ENCODE peak calls at places on chromosomes 5 and 9, in six cellular contexts. U, H, Z, C, E and K are unnamed samples. For H3K9me3, the result is how much of the 10 kb centered on the place peaks cover.

GRCh38 chr9:134360180-134360759 is 34.0 kb downstream of the RXRA start:
- DNase-seq in U (no peak), H (no peak), Z (no peak), C (no peak), E (no peak), K (no peak)

GRCh38 chr9:98074119-98074990 is 17.8 kb downstream of the NANS start:
- DNase-seq in U (peak), H (no peak), Z (no peak), C (peak), E (no peak), K (peak)

GRCh38 chr9:126309427-126310179 is 17.0 kb upstream of the MVB12B start:
- DNase-seq in U (no peak), H (no peak), Z (no peak), C (no peak), E (no peak), K (no peak)

GRCh38 chr5:149942199-149942598 is 2.4 kb downstream of the PDE6A start:
- DNase-seq in U (no peak), H (no peak), Z (no peak), C (no peak), E (no peak), K (no peak)

GRCh38 chr5:122532035-122532434 is 220.0 kb downstream of the SNCAIP start:
- DNase-seq in U (no peak), H (no peak), Z (no peak), C (no peak), E (no peak), K (no peak)

GRCh38 chr5:10501554-10502075 is 59.9 kb downstream of the ROPN1L start:
- DNase-seq in U (no peak), H (no peak), Z (no peak), C (no peak), E (no peak), K (no peak)

GRCh38 chr5:172010278-172010677 is 3.8 kb upstream of the FBXW11 start:
- DNase-seq in U (no peak), H (no peak), Z (no peak), C (no peak), E (no peak), K (peak)

GRCh38 chr9:71965403-71965802 is 54.0 kb downstream of the C9orf85 start:
- DNase-seq in U (no peak), H (no peak), Z (no peak), C (no peak), E (no peak), K (no peak)

GRCh38 chr5:120621339-120621738 is 157.2 kb downstream of the PRR16 start:
- DNase-seq in U (no peak), H (no peak), Z (no peak), C (no peak), E (no peak), K (no peak)

GRCh38 chr9:134688231-134688630 is 46.6 kb downstream of the COL5A1 start:
- DNase-seq in U (no peak), H (no peak), Z (peak), C (no peak), E (no peak), K (no peak)

GRCh38 chr9:138025908-138026307 is 148.3 kb downstream of the CACNA1B start:
- DNase-seq in U (peak), H (no peak), Z (no peak), C (peak), E (no peak), K (no peak)

GRCh38 chr5:126673477-126673876 is 72.7 kb downstream of the PHAX start:
- DNase-seq in U (no peak), H (no peak), Z (no peak), C (no peak), E (no peak), K (no peak)

GRCh38 chr5:95822408-95823240 is at the start of gene GLRX:
- DNase-seq in U (peak), H (peak), Z (peak), C (peak), E (peak), K (peak)

GRCh38 chr5:3957658-3958057 is 362.0 kb downstream of the IRX1 start:
- DNase-seq in U (no peak), H (no peak), Z (no peak), C (no peak), E (no peak), K (no peak)

GRCh38 chr5:112004867-112005532 is 248.0 kb upstream of the NREP start:
- DNase-seq in U (no peak), H (no peak), Z (no peak), C (no peak), E (no peak), K (no peak)

GRCh38 chr9:120926397-120926928 is at the start of gene TRAF1:
- DNase-seq in U (no peak), H (no peak), Z (peak), C (no peak), E (no peak), K (no peak)
- TF ChIP-seq POLR2A in U (no peak), H (no peak), Z (no peak), C (no peak), E (no peak), K (no peak)

GRCh38 chr5:179120951-179121666 is 60.9 kb downstream of the ZNF354C start:
- DNase-seq in U (no peak), H (no peak), Z (no peak), C (peak), E (peak), K (peak)
- H3K9me3 ChIP-seq in U (under half), H (under half), Z (under half), C (under half), E (under half), K (under half)

DNA sequence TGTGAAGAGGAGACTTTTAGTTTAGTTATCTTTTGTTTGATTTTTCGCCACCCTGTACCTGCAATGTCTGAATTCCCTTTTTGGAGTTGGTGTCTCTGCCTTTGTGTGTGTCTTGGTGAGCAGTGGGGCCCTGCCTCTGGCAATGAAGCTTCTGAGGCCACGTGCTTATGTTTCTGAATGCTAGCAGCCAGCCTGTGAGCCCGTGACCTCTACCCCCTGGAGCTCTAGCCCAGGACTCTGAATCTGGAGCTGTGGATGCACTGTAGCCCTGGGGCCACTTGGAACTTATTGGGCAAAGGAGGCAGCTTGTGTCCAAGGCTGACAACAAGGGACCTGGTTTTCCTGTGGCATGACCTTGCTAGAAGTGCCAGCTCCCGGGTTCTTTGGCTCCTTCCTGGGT is 19.4 kb downstream of the ENTREP1 start:
- DNase-seq in U (no peak), H (no peak), Z (no peak), C (no peak), E (no peak), K (no peak)
- H3K27ac ChIP-seq in U (no peak), H (no peak), Z (no peak), C (no peak), E (no peak), K (no peak)

GRCh38 chr5:134906811-134907210 is 1.9 kb downstream of the PCBD2 start:
- DNase-seq in U (no peak), H (peak), Z (no peak), C (no peak), E (no peak), K (no peak)

GRCh38 chr5:134902071-134902801 is 2.7 kb upstream of the PCBD2 start:
- DNase-seq in U (no peak), H (no peak), Z (no peak), C (no peak), E (no peak), K (no peak)

GRCh38 chr5:134905246-134905996 is 490 bp downstream of the PCBD2 start:
- DNase-seq in U (peak), H (peak), Z (peak), C (peak), E (peak), K (peak)

GRCh38 chr5:134904621-134905245 is at the start of gene PCBD2:
- DNase-seq in U (peak), H (peak), Z (peak), C (peak), E (peak), K (peak)
- TF ChIP-seq POLR2A in U (peak), H (peak), Z (no peak), C (peak), E (peak), K (no peak)

DNA sequence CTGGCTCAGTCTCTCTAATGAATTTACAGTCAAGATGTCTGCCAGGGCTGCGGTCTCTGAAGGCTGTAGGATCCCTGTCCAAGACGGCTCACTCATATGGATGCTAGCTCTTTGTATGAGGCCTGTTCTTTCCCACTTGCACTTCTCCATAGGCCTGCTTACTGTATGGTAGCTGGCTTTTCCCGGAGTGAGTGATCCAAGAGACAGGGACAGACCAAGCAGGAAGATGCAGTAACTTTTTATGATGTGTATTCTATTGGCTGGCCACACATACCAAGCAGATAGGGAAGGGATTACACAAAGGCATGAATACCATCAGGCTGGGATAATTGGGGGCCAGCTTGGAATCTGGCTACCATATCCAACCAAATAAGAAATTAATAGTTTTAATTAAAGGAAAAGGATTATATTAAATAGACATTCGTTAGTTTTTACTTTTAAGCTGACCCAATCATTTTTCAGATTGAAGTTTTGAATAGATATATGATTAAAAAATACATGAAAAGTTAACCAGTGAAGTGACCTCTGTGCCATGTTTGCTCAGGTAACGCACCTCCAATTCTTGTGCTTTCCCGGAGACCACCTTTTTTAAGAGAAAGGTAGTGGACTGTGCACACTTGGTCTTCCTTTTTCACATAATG is 20.6 kb downstream of the NSD1 start:
- DNase-seq in U (no peak), H (no peak), Z (no peak), C (no peak), E (no peak), K (no peak)
- H3K9me3 ChIP-seq in U (under half), H (under half), Z (under half), C (under half), E (under half), K (under half)

GRCh38 chr5:159339451-159339850 is 9.2 kb upstream of the IL12B start:
- DNase-seq in U (no peak), H (no peak), Z (no peak), C (no peak), E (no peak), K (no peak)

GRCh38 chr5:159338143-159338542 is 7.9 kb upstream of the IL12B start:
- DNase-seq in U (no peak), H (no peak), Z (no peak), C (no peak), E (no peak), K (no peak)

GRCh38 chr5:159340511-159340910 is 10.2 kb upstream of the IL12B start:
- DNase-seq in U (no peak), H (no peak), Z (no peak), C (no peak), E (no peak), K (no peak)

GRCh38 chr5:159336586-159337290 is 6.5 kb upstream of the IL12B start:
- DNase-seq in U (no peak), H (no peak), Z (no peak), C (no peak), E (no peak), K (no peak)

DNA sequence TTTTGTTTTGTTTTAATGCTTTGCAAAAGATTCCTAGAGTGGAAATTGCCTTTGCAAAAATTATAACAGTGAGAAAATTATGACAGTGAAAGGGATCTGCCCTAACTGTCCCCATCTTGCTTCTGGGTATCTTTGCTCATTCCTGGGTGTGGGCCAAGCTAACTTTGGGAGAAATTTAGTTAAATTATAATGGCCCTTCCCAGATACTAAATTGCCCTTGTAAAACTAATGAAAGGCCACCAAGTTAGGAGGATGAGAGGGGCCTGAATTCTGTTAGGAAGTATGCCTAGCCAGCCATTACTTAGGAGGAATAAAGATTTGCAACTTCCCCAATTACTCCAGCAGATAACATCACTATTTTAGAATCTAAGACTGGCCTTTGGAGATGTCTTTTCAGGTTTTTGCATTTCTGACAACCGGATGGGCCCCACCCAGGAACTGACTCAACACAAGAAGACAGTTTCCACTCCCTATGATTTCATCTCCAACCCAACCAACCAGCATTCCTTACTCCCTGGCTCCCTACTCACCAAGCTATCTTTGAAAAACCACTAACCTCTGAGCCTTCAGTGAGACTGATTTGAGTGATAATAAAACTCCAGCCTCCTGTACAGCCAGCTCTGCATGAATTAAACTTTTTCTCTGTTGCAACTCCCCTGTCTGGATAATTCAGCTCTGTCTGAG is 7.1 kb upstream of the IL12B start:
- DNase-seq in U (no peak), H (no peak), Z (no peak), C (no peak), E (no peak), K (no peak)
- H3K27ac ChIP-seq in U (no peak), H (no peak), Z (no peak), C (no peak), E (no peak), K (no peak)

DNA sequence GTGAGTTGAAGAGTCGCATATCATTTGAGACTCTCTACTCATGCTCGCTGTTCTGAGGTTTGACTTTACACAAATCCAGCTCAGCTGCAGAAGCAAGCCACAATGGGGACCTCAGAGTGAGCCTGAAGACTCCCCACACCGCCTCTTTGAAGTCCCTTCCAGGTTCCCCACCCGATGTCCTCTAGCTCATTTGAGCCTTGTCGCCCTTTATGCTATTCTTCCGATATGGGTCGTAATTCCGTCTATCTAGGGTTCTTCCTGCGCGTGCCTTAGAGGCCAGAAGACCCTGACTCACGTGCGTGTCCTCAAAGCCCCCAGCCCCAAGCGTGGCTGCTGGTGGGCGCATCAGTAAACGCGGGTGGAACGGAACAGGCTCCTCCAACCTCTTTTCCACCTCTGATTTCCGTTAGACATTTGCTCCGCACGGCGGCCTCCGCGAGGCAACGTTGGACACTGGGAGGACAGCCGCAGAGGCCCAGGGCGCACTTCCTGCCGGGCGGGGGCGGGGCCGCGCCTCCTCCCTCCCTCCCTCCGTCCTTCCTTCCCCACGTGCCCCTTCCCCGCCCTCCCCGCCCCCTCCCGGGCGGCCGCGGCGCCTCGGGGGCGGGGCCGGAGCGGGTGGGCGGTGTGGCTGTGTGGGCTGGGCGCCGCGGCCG is at the start of gene SNX30:
- DNase-seq in U (peak), H (peak), Z (peak), C (peak), E (peak), K (peak)
- TF ChIP-seq POLR2A in U (peak), H (peak), Z (peak), C (peak), E (peak), K (no peak)

DNA sequence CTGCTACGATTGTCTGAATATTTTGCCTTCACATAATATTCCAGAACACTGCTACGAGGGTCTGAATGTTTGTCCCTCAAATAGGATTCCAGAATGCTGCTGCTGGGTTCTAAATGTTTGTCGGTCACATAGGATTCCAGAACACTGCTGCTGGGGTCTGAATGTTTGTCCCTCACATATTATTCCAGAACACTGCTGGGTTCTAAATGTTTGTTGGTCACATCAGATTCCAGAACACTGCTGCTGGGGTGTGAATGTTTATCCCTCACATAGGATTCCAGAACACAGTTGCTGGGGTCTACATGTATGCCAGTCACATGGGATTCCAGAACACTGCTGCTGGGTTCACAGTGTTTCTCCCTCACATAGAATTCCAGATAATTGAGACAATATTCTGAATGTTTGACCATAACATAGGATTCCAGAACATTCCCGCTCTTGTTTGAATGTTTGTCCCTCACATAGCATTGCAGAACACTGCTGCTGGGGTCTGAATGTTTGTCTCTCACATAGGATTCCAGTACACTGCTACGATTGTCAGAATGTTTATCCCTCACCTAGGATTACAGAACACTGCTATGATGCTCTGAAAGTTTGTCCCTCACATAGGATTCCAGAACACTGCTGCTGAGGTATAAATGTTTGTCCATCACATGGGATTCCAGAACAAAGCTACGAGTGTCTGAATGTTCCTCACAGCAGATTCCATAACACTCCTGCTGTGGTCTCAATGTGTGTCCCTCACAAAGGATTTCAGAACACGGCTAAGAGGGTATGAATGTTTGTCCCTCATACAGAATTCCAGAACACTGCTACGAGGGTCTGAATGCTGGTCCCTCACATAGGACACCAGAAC is 201.8 kb downstream of the FOXD4L6 start:
- DNase-seq in U (no peak), H (no peak), Z (no peak), C (no peak), E (no peak), K (no peak)
- H3K9me3 ChIP-seq in U (under half), H (under half), Z (half or more), C (under half), E (half or more), K (under half)

GRCh38 chr5:119355244-119355635 is 579 bp upstream of the TNFAIP8 start:
- DNase-seq in U (no peak), H (no peak), Z (no peak), C (no peak), E (no peak), K (peak)
- H3K27ac ChIP-seq in U (peak), H (no peak), Z (peak), C (peak), E (peak), K (peak)